ENCODE peak calls at places on chromosomes 16 and 17, in nine cellular contexts. One of them, this sample, is unnamed.

GRCh38 chr17:77471984-77472836 is 331.4 kb downstream of the SEC14L1 start:
- DNase-seq in testis: peak
- DNase-seq in nephron progenitor cell: no peak
- DNase-seq in astrocyte of the spinal cord: peak
- DNase-seq in psoas muscle: no peak
- DNase-seq in fibroblast of lung: peak
- DNase-seq in cardiac fibroblast: peak
- DNase-seq in transverse colon: peak
- DNase-seq in fibroblast of mammary gland: peak
- DNase-seq in this sample: peak

GRCh38 chr16:13112639-13113038 is 211.2 kb downstream of the SHISA9 start:
- DNase-seq in astrocyte of the spinal cord: no peak
- DNase-seq in nephron progenitor cell: no peak
- DNase-seq in testis: no peak
- DNase-seq in cardiac fibroblast: no peak
- DNase-seq in psoas muscle: no peak
- DNase-seq in fibroblast of mammary gland: no peak
- DNase-seq in fibroblast of lung: no peak
- DNase-seq in transverse colon: no peak
- DNase-seq in this sample: no peak

GRCh38 chr16:61382435-61382834 is 653.8 kb downstream of the CDH8 start:
- DNase-seq in cardiac fibroblast: no peak
- DNase-seq in nephron progenitor cell: no peak
- DNase-seq in testis: no peak
- DNase-seq in fibroblast of lung: no peak
- DNase-seq in astrocyte of the spinal cord: no peak
- DNase-seq in fibroblast of mammary gland: no peak
- DNase-seq in transverse colon: no peak
- DNase-seq in psoas muscle: no peak
- DNase-seq in this sample: no peak

GRCh38 chr17:80180192-80180591 is 10.4 kb downstream of the CARD14 start:
- DNase-seq in cardiac fibroblast: no peak
- DNase-seq in testis: no peak
- DNase-seq in fibroblast of lung: no peak
- DNase-seq in transverse colon: no peak
- DNase-seq in astrocyte of the spinal cord: no peak
- DNase-seq in psoas muscle: no peak
- DNase-seq in fibroblast of mammary gland: no peak
- DNase-seq in nephron progenitor cell: no peak
- DNase-seq in this sample: no peak

GRCh38 chr17:66670211-66670610 is 164.7 kb upstream of the CACNG5 start:
- DNase-seq in nephron progenitor cell: no peak
- DNase-seq in astrocyte of the spinal cord: no peak
- DNase-seq in transverse colon: no peak
- DNase-seq in fibroblast of lung: no peak
- DNase-seq in cardiac fibroblast: no peak
- DNase-seq in psoas muscle: no peak
- DNase-seq in testis: no peak
- DNase-seq in fibroblast of mammary gland: no peak
- DNase-seq in this sample: no peak

GRCh38 chr17:40251576-40251975 is 32.5 kb downstream of the WIPF2 start:
- DNase-seq in testis: no peak
- DNase-seq in astrocyte of the spinal cord: peak
- DNase-seq in nephron progenitor cell: no peak
- DNase-seq in fibroblast of lung: peak
- DNase-seq in fibroblast of mammary gland: peak
- DNase-seq in transverse colon: peak
- DNase-seq in psoas muscle: no peak
- DNase-seq in cardiac fibroblast: peak
- DNase-seq in this sample: peak

GRCh38 chr17:43003542-43004172 is 2.9 kb upstream of the IFI35 start:
- DNase-seq in psoas muscle: peak
- DNase-seq in fibroblast of mammary gland: peak
- DNase-seq in astrocyte of the spinal cord: peak
- DNase-seq in nephron progenitor cell: no peak
- DNase-seq in fibroblast of lung: peak
- DNase-seq in transverse colon: no peak
- DNase-seq in testis: no peak
- DNase-seq in cardiac fibroblast: peak
- DNase-seq in this sample: peak

GRCh38 chr17:49005140-49005539 is 8.0 kb downstream of the IGF2BP1 start:
- DNase-seq in fibroblast of lung: no peak
- DNase-seq in fibroblast of mammary gland: no peak
- DNase-seq in testis: no peak
- DNase-seq in transverse colon: no peak
- DNase-seq in psoas muscle: no peak
- DNase-seq in cardiac fibroblast: no peak
- DNase-seq in astrocyte of the spinal cord: no peak
- DNase-seq in nephron progenitor cell: no peak
- DNase-seq in this sample: no peak

GRCh38 chr16:83200005-83200779 is 573.4 kb downstream of the CDH13 start:
- DNase-seq in nephron progenitor cell: no peak
- DNase-seq in transverse colon: no peak
- DNase-seq in psoas muscle: no peak
- DNase-seq in testis: peak
- DNase-seq in astrocyte of the spinal cord: peak
- DNase-seq in cardiac fibroblast: peak
- DNase-seq in fibroblast of mammary gland: peak
- DNase-seq in fibroblast of lung: no peak
- DNase-seq in this sample: peak

GRCh38 chr17:80621335-80622169 is 76.9 kb downstream of the RPTOR start:
- DNase-seq in testis: no peak
- DNase-seq in astrocyte of the spinal cord: no peak
- DNase-seq in nephron progenitor cell: no peak
- DNase-seq in fibroblast of lung: no peak
- DNase-seq in transverse colon: no peak
- DNase-seq in cardiac fibroblast: no peak
- DNase-seq in fibroblast of mammary gland: no peak
- DNase-seq in psoas muscle: no peak
- DNase-seq in this sample: no peak

GRCh38 chr17:77441130-77441920 is 300.6 kb downstream of the SEC14L1 start:
- DNase-seq in fibroblast of mammary gland: no peak
- DNase-seq in fibroblast of lung: no peak
- DNase-seq in testis: no peak
- DNase-seq in psoas muscle: no peak
- DNase-seq in astrocyte of the spinal cord: no peak
- DNase-seq in nephron progenitor cell: no peak
- DNase-seq in cardiac fibroblast: no peak
- DNase-seq in transverse colon: peak
- DNase-seq in this sample: no peak

GRCh38 chr17:72465191-72466024 is 344.6 kb downstream of the SOX9 start:
- DNase-seq in psoas muscle: no peak
- DNase-seq in testis: peak
- DNase-seq in nephron progenitor cell: peak
- DNase-seq in transverse colon: peak
- DNase-seq in cardiac fibroblast: peak
- DNase-seq in fibroblast of lung: peak
- DNase-seq in fibroblast of mammary gland: peak
- DNase-seq in astrocyte of the spinal cord: peak
- DNase-seq in this sample: peak

GRCh38 chr16:84800118-84800517 is 19.7 kb upstream of the CRISPLD2 start:
- DNase-seq in fibroblast of lung: no peak
- DNase-seq in testis: no peak
- DNase-seq in transverse colon: no peak
- DNase-seq in nephron progenitor cell: no peak
- DNase-seq in cardiac fibroblast: no peak
- DNase-seq in astrocyte of the spinal cord: no peak
- DNase-seq in fibroblast of mammary gland: no peak
- DNase-seq in psoas muscle: no peak
- DNase-seq in this sample: no peak
- TF ChIP-seq CTCF in fibroblast of lung: no peak
- TF ChIP-seq CTCF in testis: no peak
- TF ChIP-seq CTCF in transverse colon: no peak
- TF ChIP-seq CTCF in nephron progenitor cell: no peak
- TF ChIP-seq CTCF in cardiac fibroblast: no peak
- TF ChIP-seq CTCF in astrocyte of the spinal cord: no peak
- TF ChIP-seq CTCF in fibroblast of mammary gland: no peak
- TF ChIP-seq CTCF in psoas muscle: no peak
- TF ChIP-seq CTCF in this sample: no peak

GRCh38 chr17:60318830-60319229 is 73.1 kb downstream of the USP32 start:
- DNase-seq in fibroblast of lung: no peak
- DNase-seq in testis: no peak
- DNase-seq in nephron progenitor cell: no peak
- DNase-seq in transverse colon: no peak
- DNase-seq in astrocyte of the spinal cord: no peak
- DNase-seq in cardiac fibroblast: no peak
- DNase-seq in psoas muscle: no peak
- DNase-seq in fibroblast of mammary gland: no peak
- DNase-seq in this sample: no peak

GRCh38 chr17:60311936-60312335 is 80.0 kb downstream of the USP32 start:
- DNase-seq in fibroblast of mammary gland: peak
- DNase-seq in cardiac fibroblast: peak
- DNase-seq in nephron progenitor cell: no peak
- DNase-seq in fibroblast of lung: peak
- DNase-seq in transverse colon: no peak
- DNase-seq in testis: no peak
- DNase-seq in astrocyte of the spinal cord: peak
- DNase-seq in psoas muscle: no peak
- DNase-seq in this sample: no peak

GRCh38 chr17:60311186-60311585 is 80.7 kb downstream of the USP32 start:
- DNase-seq in fibroblast of mammary gland: peak
- DNase-seq in transverse colon: no peak
- DNase-seq in psoas muscle: no peak
- DNase-seq in testis: no peak
- DNase-seq in fibroblast of lung: peak
- DNase-seq in nephron progenitor cell: no peak
- DNase-seq in cardiac fibroblast: peak
- DNase-seq in astrocyte of the spinal cord: no peak
- DNase-seq in this sample: no peak

GRCh38 chr17:60314423-60314822 is 77.5 kb downstream of the USP32 start:
- DNase-seq in cardiac fibroblast: no peak
- DNase-seq in astrocyte of the spinal cord: no peak
- DNase-seq in transverse colon: no peak
- DNase-seq in testis: no peak
- DNase-seq in fibroblast of mammary gland: no peak
- DNase-seq in nephron progenitor cell: no peak
- DNase-seq in psoas muscle: no peak
- DNase-seq in fibroblast of lung: no peak
- DNase-seq in this sample: no peak

DNA sequence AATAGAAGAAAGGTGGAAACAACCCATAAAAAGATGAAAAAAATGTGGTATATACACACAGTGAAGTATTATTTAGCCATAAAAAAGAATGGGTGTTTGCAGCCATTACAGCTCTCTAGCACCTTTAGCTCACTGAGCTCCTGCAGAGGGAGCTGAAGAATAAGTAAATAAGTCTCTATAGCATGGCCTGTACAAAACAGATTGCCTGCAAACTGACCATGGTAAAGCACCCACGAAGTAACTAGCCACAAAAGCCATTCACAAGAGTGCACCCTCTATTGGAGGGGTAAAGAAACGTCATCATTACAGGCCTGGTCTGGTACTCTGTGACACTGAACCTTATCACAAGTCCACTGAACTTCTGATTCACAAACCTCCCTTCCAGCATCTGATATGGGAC is 76.3 kb downstream of the USP32 start:
- DNase-seq in fibroblast of lung: no peak
- DNase-seq in nephron progenitor cell: no peak
- DNase-seq in psoas muscle: no peak
- DNase-seq in fibroblast of mammary gland: peak
- DNase-seq in astrocyte of the spinal cord: no peak
- DNase-seq in cardiac fibroblast: no peak
- DNase-seq in transverse colon: no peak
- DNase-seq in testis: no peak
- DNase-seq in this sample: peak
- TF ChIP-seq CTCF in fibroblast of lung: peak
- TF ChIP-seq CTCF in nephron progenitor cell: no peak
- TF ChIP-seq CTCF in psoas muscle: no peak
- TF ChIP-seq CTCF in fibroblast of mammary gland: no peak
- TF ChIP-seq CTCF in astrocyte of the spinal cord: no peak
- TF ChIP-seq CTCF in cardiac fibroblast: peak
- TF ChIP-seq CTCF in transverse colon: no peak
- TF ChIP-seq CTCF in testis: no peak
- TF ChIP-seq CTCF in this sample: no peak

GRCh38 chr16:28597692-28598261 is 927 bp upstream of the SULT1A2 start:
- DNase-seq in nephron progenitor cell: peak
- DNase-seq in psoas muscle: no peak
- DNase-seq in testis: no peak
- DNase-seq in transverse colon: no peak
- DNase-seq in fibroblast of lung: no peak
- DNase-seq in fibroblast of mammary gland: no peak
- DNase-seq in astrocyte of the spinal cord: no peak
- DNase-seq in cardiac fibroblast: no peak
- DNase-seq in this sample: no peak
- TF ChIP-seq CTCF in nephron progenitor cell: no peak
- TF ChIP-seq CTCF in psoas muscle: no peak
- TF ChIP-seq CTCF in testis: no peak
- TF ChIP-seq CTCF in transverse colon: no peak
- TF ChIP-seq CTCF in fibroblast of lung: no peak
- TF ChIP-seq CTCF in fibroblast of mammary gland: no peak
- TF ChIP-seq CTCF in astrocyte of the spinal cord: no peak
- TF ChIP-seq CTCF in cardiac fibroblast: no peak
- TF ChIP-seq CTCF in this sample: no peak

GRCh38 chr16:2057438-2057837 is 9.7 kb downstream of the TSC2 start:
- DNase-seq in fibroblast of lung: no peak
- DNase-seq in fibroblast of mammary gland: no peak
- DNase-seq in psoas muscle: no peak
- DNase-seq in testis: no peak
- DNase-seq in transverse colon: no peak
- DNase-seq in astrocyte of the spinal cord: no peak
- DNase-seq in cardiac fibroblast: no peak
- DNase-seq in nephron progenitor cell: no peak
- DNase-seq in this sample: no peak
- TF ChIP-seq CTCF in fibroblast of lung: no peak
- TF ChIP-seq CTCF in fibroblast of mammary gland: no peak
- TF ChIP-seq CTCF in psoas muscle: no peak
- TF ChIP-seq CTCF in testis: no peak
- TF ChIP-seq CTCF in transverse colon: no peak
- TF ChIP-seq CTCF in astrocyte of the spinal cord: no peak
- TF ChIP-seq CTCF in cardiac fibroblast: no peak
- TF ChIP-seq CTCF in nephron progenitor cell: no peak
- TF ChIP-seq CTCF in this sample: no peak

GRCh38 chr16:81530814-81531213 is 86.2 kb downstream of the CMIP start:
- DNase-seq in astrocyte of the spinal cord: no peak
- DNase-seq in testis: no peak
- DNase-seq in fibroblast of mammary gland: no peak
- DNase-seq in transverse colon: no peak
- DNase-seq in psoas muscle: no peak
- DNase-seq in fibroblast of lung: no peak
- DNase-seq in cardiac fibroblast: no peak
- DNase-seq in nephron progenitor cell: no peak
- DNase-seq in this sample: peak

GRCh38 chr16:81528258-81528657 is 83.7 kb downstream of the CMIP start:
- DNase-seq in psoas muscle: no peak
- DNase-seq in nephron progenitor cell: no peak
- DNase-seq in astrocyte of the spinal cord: no peak
- DNase-seq in fibroblast of lung: no peak
- DNase-seq in cardiac fibroblast: no peak
- DNase-seq in testis: no peak
- DNase-seq in transverse colon: no peak
- DNase-seq in fibroblast of mammary gland: no peak
- DNase-seq in this sample: no peak

GRCh38 chr16:81531415-81531814 is 86.8 kb downstream of the CMIP start:
- DNase-seq in fibroblast of mammary gland: peak
- DNase-seq in nephron progenitor cell: no peak
- DNase-seq in astrocyte of the spinal cord: no peak
- DNase-seq in psoas muscle: no peak
- DNase-seq in cardiac fibroblast: no peak
- DNase-seq in testis: no peak
- DNase-seq in transverse colon: peak
- DNase-seq in fibroblast of lung: no peak
- DNase-seq in this sample: peak

GRCh38 chr16:81532491-81533174 is 88.0 kb downstream of the CMIP start:
- DNase-seq in astrocyte of the spinal cord: no peak
- DNase-seq in testis: no peak
- DNase-seq in psoas muscle: no peak
- DNase-seq in cardiac fibroblast: no peak
- DNase-seq in transverse colon: peak
- DNase-seq in nephron progenitor cell: peak
- DNase-seq in fibroblast of lung: no peak
- DNase-seq in fibroblast of mammary gland: no peak
- DNase-seq in this sample: no peak

GRCh38 chr16:81530296-81530721 is 85.7 kb downstream of the CMIP start:
- DNase-seq in testis: no peak
- DNase-seq in astrocyte of the spinal cord: no peak
- DNase-seq in nephron progenitor cell: no peak
- DNase-seq in fibroblast of mammary gland: no peak
- DNase-seq in transverse colon: no peak
- DNase-seq in fibroblast of lung: no peak
- DNase-seq in psoas muscle: no peak
- DNase-seq in cardiac fibroblast: no peak
- DNase-seq in this sample: peak
- TF ChIP-seq CTCF in testis: no peak
- TF ChIP-seq CTCF in astrocyte of the spinal cord: no peak
- TF ChIP-seq CTCF in nephron progenitor cell: no peak
- TF ChIP-seq CTCF in fibroblast of mammary gland: no peak
- TF ChIP-seq CTCF in transverse colon: no peak
- TF ChIP-seq CTCF in fibroblast of lung: no peak
- TF ChIP-seq CTCF in psoas muscle: no peak
- TF ChIP-seq CTCF in cardiac fibroblast: no peak
- TF ChIP-seq CTCF in this sample: no peak

This sample was measured in MCF 10A.